ENCODE peak calls at places on chromosomes 2 and 18, in four cellular contexts. One of them, this sample, is unnamed.

GRCh38 chr2:162582357-162582798 is 238.4 kb downstream of the GCA start:
- DNase-seq in cardiac muscle cell: no peak
- DNase-seq in tibial artery: no peak
- DNase-seq in fibroblast of mammary gland: no peak
- DNase-seq in this sample: no peak

GRCh38 chr2:66571873-66572272 is 136.9 kb downstream of the MEIS1 start:
- DNase-seq in cardiac muscle cell: no peak
- DNase-seq in tibial artery: no peak
- DNase-seq in fibroblast of mammary gland: peak; percentile 55
- DNase-seq in this sample: no peak

GRCh38 chr2:135839713-135840112 is 2.7 kb upstream of the LCT start:
- DNase-seq in cardiac muscle cell: peak; percentile 88
- DNase-seq in tibial artery: no peak
- DNase-seq in fibroblast of mammary gland: peak; percentile 89
- DNase-seq in this sample: peak; percentile 93

GRCh38 chr18:26729439-26729838 is 136.1 kb downstream of the AQP4 start:
- DNase-seq in cardiac muscle cell: no peak
- DNase-seq in fibroblast of mammary gland: no peak
- DNase-seq in tibial artery: no peak
- DNase-seq in this sample: no peak

GRCh38 chr2:203346624-203347023 is 18.4 kb downstream of the ABI2 start:
- DNase-seq in fibroblast of mammary gland: no peak
- DNase-seq in tibial artery: no peak
- DNase-seq in cardiac muscle cell: no peak
- DNase-seq in this sample: no peak

GRCh38 chr18:13548106-13548819 is 178.1 kb downstream of the FAM210A start:
- DNase-seq in cardiac muscle cell: no peak
- DNase-seq in fibroblast of mammary gland: no peak
- DNase-seq in tibial artery: no peak
- DNase-seq in this sample: no peak

GRCh38 chr2:109609352-109610024 is 4.3 kb downstream of the SEPTIN10 start:
- DNase-seq in tibial artery: no peak
- DNase-seq in fibroblast of mammary gland: peak; percentile 47
- DNase-seq in cardiac muscle cell: peak; percentile 70
- DNase-seq in this sample: peak; percentile 73

GRCh38 chr2:142165790-142166189 is 35.0 kb upstream of the LRP1B start:
- DNase-seq in fibroblast of mammary gland: peak; percentile 33
- DNase-seq in cardiac muscle cell: peak; percentile 53
- DNase-seq in tibial artery: no peak
- DNase-seq in this sample: peak; percentile 1

GRCh38 chr2:146978891-146979555 is 865.8 kb upstream of the ACVR2A start:
- DNase-seq in cardiac muscle cell: peak; percentile 74
- DNase-seq in fibroblast of mammary gland: no peak
- DNase-seq in tibial artery: no peak
- DNase-seq in this sample: peak; percentile 84

GRCh38 chr2:197306691-197307030 is 3.9 kb downstream of the ANKRD44 start:
- DNase-seq in fibroblast of mammary gland: no peak
- DNase-seq in cardiac muscle cell: no peak
- DNase-seq in tibial artery: peak; percentile 88
- DNase-seq in this sample: peak; percentile 13

GRCh38 chr2:238122287-238123217 is 15.9 kb upstream of the KLHL30 start:
- DNase-seq in cardiac muscle cell: no peak
- DNase-seq in tibial artery: no peak
- DNase-seq in fibroblast of mammary gland: no peak
- DNase-seq in this sample: no peak

GRCh38 chr2:203453858-203454451 is 81.1 kb downstream of the RAPH1 start:
- DNase-seq in cardiac muscle cell: peak; percentile 78
- DNase-seq in fibroblast of mammary gland: peak; percentile 73
- DNase-seq in tibial artery: no peak
- DNase-seq in this sample: peak; percentile 78

GRCh38 chr2:212005077-212005671 is 533.4 kb downstream of the ERBB4 start:
- DNase-seq in tibial artery: no peak
- DNase-seq in fibroblast of mammary gland: peak; percentile 39
- DNase-seq in cardiac muscle cell: peak; percentile 61
- DNase-seq in this sample: peak; percentile 60

GRCh38 chr2:14776216-14776615 is 143.7 kb downstream of the LRATD1 start:
- DNase-seq in tibial artery: no peak
- DNase-seq in cardiac muscle cell: no peak
- DNase-seq in fibroblast of mammary gland: no peak
- DNase-seq in this sample: no peak

GRCh38 chr2:220043155-220043992 is 415.9 kb downstream of the SLC4A3 start:
- DNase-seq in fibroblast of mammary gland: no peak
- DNase-seq in cardiac muscle cell: peak; percentile 63
- DNase-seq in tibial artery: no peak
- DNase-seq in this sample: peak; percentile 55

GRCh38 chr18:32771169-32771751 is 1.6 kb downstream of the KLHL14 start:
- DNase-seq in cardiac muscle cell: no peak
- DNase-seq in fibroblast of mammary gland: no peak
- DNase-seq in tibial artery: no peak
- DNase-seq in this sample: no peak

GRCh38 chr18:32770651-32771168 is 2.1 kb downstream of the KLHL14 start:
- DNase-seq in fibroblast of mammary gland: no peak
- DNase-seq in cardiac muscle cell: no peak
- DNase-seq in tibial artery: no peak
- DNase-seq in this sample: no peak

GRCh38 chr18:32773187-32773712 is 427 bp upstream of the KLHL14 start:
- DNase-seq in tibial artery: no peak
- DNase-seq in cardiac muscle cell: no peak
- DNase-seq in fibroblast of mammary gland: no peak
- DNase-seq in this sample: no peak

GRCh38 chr18:32772580-32773186 is at the start of gene KLHL14:
- DNase-seq in tibial artery: no peak
- DNase-seq in cardiac muscle cell: no peak
- DNase-seq in fibroblast of mammary gland: no peak
- DNase-seq in this sample: no peak

GRCh38 chr18:32771871-32772499 is 838 bp downstream of the KLHL14 start:
- DNase-seq in tibial artery: no peak
- DNase-seq in fibroblast of mammary gland: no peak
- DNase-seq in cardiac muscle cell: no peak
- DNase-seq in this sample: no peak
- H3K4me3 ChIP-seq in tibial artery: peak overlapping the region; percentile 27
- H3K4me3 ChIP-seq in fibroblast of mammary gland: peak overlapping the region; percentile 4
- H3K4me3 ChIP-seq in cardiac muscle cell: peak overlapping the region; percentile 85
- H3K4me3 ChIP-seq in this sample: peak overlapping the region; percentile 22

DNA sequence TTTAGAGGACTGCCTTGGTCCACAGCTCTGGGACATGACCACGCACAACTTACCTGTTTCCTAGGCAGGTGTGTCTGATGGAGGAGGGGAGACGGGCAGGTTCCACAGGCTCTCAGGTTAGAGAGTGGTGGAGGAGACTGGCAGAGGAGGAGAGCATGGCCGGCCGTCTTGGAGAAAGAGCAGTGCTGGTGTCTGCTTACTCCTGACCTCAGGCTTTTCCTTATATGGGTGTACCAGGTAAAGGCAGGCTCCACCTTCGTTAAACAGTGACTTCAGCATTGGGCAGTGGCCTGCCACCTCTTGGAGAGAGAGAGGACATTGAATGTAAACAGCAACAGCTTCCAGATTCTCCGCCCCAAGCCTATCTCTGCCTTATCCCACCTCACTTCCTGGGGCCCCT is at the start of gene CAPN13:
- DNase-seq in cardiac muscle cell: no peak
- DNase-seq in tibial artery: no peak
- DNase-seq in fibroblast of mammary gland: no peak
- DNase-seq in this sample: no peak
- H3K4me3 ChIP-seq in cardiac muscle cell: no peak within 1 kb of the TSS
- H3K4me3 ChIP-seq in tibial artery: no peak within 1 kb of the TSS
- H3K4me3 ChIP-seq in fibroblast of mammary gland: no peak within 1 kb of the TSS
- H3K4me3 ChIP-seq in this sample: no peak within 1 kb of the TSS

GRCh38 chr2:37323176-37323575 is 1.5 kb downstream of the PRKD3 start:
- DNase-seq in tibial artery: no peak
- DNase-seq in fibroblast of mammary gland: peak; percentile 16
- DNase-seq in cardiac muscle cell: no peak
- DNase-seq in this sample: peak; percentile 32
- H3K4me3 ChIP-seq in tibial artery: peak overlapping the region; percentile 82
- H3K4me3 ChIP-seq in fibroblast of mammary gland: peak overlapping the region; percentile 87
- H3K4me3 ChIP-seq in cardiac muscle cell: peak overlapping the region; percentile 87
- H3K4me3 ChIP-seq in this sample: peak overlapping the region; percentile 88

GRCh38 chr2:73142937-73143336 is 30.2 kb upstream of the RAB11FIP5 start:
- DNase-seq in fibroblast of mammary gland: no peak
- DNase-seq in cardiac muscle cell: no peak
- DNase-seq in tibial artery: no peak
- DNase-seq in this sample: no peak
- H3K4me3 ChIP-seq in fibroblast of mammary gland: no peak overlapping the region
- H3K4me3 ChIP-seq in cardiac muscle cell: no peak overlapping the region
- H3K4me3 ChIP-seq in tibial artery: no peak overlapping the region
- H3K4me3 ChIP-seq in this sample: no peak overlapping the region

GRCh38 chr2:81328968-81329367 is 1024.4 kb upstream of the LRRTM1 start:
- DNase-seq in cardiac muscle cell: no peak
- DNase-seq in tibial artery: no peak
- DNase-seq in fibroblast of mammary gland: no peak
- DNase-seq in this sample: no peak
- H3K4me3 ChIP-seq in cardiac muscle cell: no peak overlapping the region
- H3K4me3 ChIP-seq in tibial artery: no peak overlapping the region
- H3K4me3 ChIP-seq in fibroblast of mammary gland: no peak overlapping the region
- H3K4me3 ChIP-seq in this sample: no peak overlapping the region

GRCh38 chr2:112165296-112165695 is 27.1 kb downstream of the FBLN7 start:
- DNase-seq in tibial artery: peak; percentile 38
- DNase-seq in fibroblast of mammary gland: no peak
- DNase-seq in cardiac muscle cell: no peak
- DNase-seq in this sample: no peak

GRCh38 chr2:112163541-112163981 is 25.4 kb downstream of the FBLN7 start:
- DNase-seq in tibial artery: peak; percentile 38
- DNase-seq in fibroblast of mammary gland: no peak
- DNase-seq in cardiac muscle cell: no peak
- DNase-seq in this sample: no peak

GRCh38 chr2:112166801-112167499 is 28.8 kb downstream of the FBLN7 start:
- DNase-seq in cardiac muscle cell: no peak
- DNase-seq in tibial artery: peak; percentile 32
- DNase-seq in fibroblast of mammary gland: no peak
- DNase-seq in this sample: no peak

GRCh38 chr2:112162956-112163355 is 24.8 kb downstream of the FBLN7 start:
- DNase-seq in tibial artery: peak; percentile 28
- DNase-seq in fibroblast of mammary gland: no peak
- DNase-seq in cardiac muscle cell: no peak
- DNase-seq in this sample: no peak

GRCh38 chr2:112164876-112165275 is 26.7 kb downstream of the FBLN7 start:
- DNase-seq in fibroblast of mammary gland: no peak
- DNase-seq in cardiac muscle cell: no peak
- DNase-seq in tibial artery: no peak
- DNase-seq in this sample: no peak
- H3K4me3 ChIP-seq in fibroblast of mammary gland: no peak overlapping the region
- H3K4me3 ChIP-seq in cardiac muscle cell: no peak overlapping the region
- H3K4me3 ChIP-seq in tibial artery: no peak overlapping the region
- H3K4me3 ChIP-seq in this sample: no peak overlapping the region

DNA sequence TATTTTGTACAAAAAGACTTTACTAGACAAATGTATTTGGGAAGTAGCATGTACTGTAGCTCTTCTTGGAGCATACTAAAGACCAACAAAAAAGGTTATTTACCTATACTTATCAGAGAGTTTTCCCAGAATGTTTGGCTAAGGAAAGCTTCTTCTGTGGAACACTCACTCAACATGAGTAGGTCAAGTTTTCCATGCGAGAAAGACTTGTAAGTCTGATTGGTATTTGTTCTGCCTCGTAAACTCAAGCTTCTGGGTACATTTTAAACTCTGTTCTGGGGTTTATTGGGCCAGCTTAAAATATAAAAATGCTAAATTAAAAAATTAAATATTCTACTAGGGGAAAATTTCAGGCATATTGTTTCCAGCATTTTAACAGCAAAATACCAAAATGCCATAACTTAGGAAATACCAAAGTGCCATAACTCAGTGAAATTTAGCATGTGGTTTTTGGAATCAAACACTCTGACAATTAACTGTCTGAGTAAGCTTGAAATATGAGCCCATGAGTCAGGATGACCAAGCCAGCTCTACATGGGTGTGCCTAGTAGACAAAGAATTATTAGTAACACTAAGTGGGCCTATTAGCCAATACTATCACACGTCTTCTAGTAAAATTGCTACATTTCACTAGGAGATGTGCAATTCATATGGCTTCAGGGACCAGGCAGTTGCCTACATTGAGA is 47.3 kb upstream of the SERPINE2 start:
- DNase-seq in fibroblast of mammary gland: peak; percentile 98
- DNase-seq in tibial artery: no peak
- DNase-seq in cardiac muscle cell: peak; percentile 84
- DNase-seq in this sample: peak; percentile 98
- H3K4me3 ChIP-seq in fibroblast of mammary gland: no peak overlapping the region
- H3K4me3 ChIP-seq in tibial artery: no peak overlapping the region
- H3K4me3 ChIP-seq in cardiac muscle cell: no peak overlapping the region
- H3K4me3 ChIP-seq in this sample: no peak overlapping the region

DNA sequence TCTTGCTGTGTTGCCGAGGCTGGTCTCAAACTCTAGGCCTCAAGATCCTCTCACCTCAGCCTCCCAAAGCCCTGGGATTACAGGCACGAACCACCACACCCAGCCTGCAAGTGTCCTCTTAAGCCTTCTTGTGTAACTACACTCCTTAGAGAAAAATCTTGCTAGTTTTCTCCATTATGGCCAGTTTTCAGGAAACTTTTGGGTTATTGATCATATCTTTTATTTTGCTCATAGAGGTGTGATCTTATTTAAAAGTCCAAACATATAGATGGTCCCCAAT is 2.4 kb downstream of the SOCS6 start:
- DNase-seq in cardiac muscle cell: no peak
- DNase-seq in tibial artery: no peak
- DNase-seq in fibroblast of mammary gland: no peak
- DNase-seq in this sample: no peak
- H3K4me3 ChIP-seq in cardiac muscle cell: no peak overlapping the region
- H3K4me3 ChIP-seq in tibial artery: no peak overlapping the region
- H3K4me3 ChIP-seq in fibroblast of mammary gland: no peak overlapping the region
- H3K4me3 ChIP-seq in this sample: peak overlapping the region; percentile 86

This sample was measured in fibroblast of the aortic adventitia.